ENCODE peak calls at places on chromosomes 6 and 20, in ten cellular contexts. One of them, this sample, is unnamed.

GRCh38 chr6:150069707-150070106 is 786 bp upstream of the ULBP3 start:
- DNase-seq in right cardiac atrium: peak
- DNase-seq in activated CD4-positive, alpha-beta T cell treated with anti-CD3 and anti-CD28 coated beads for 4 hours: no peak
- DNase-seq in AML-193: no peak
- DNase-seq in D721Med: no peak
- DNase-seq in GM20000: no peak
- DNase-seq in NCI-H510A: no peak
- DNase-seq in fibroblast of the conjunctiva: no peak
- DNase-seq in NCI-H2029 treated with DMSO at 0.1 percent for 48 hours: no peak
- DNase-seq in effector CD4-positive, alpha-beta T cell: no peak
- DNase-seq in this sample: no peak

GRCh38 chr6:144064831-144065668 is 30.3 kb downstream of the SF3B5 start:
- DNase-seq in right cardiac atrium: no peak
- DNase-seq in activated CD4-positive, alpha-beta T cell treated with anti-CD3 and anti-CD28 coated beads for 4 hours: peak
- DNase-seq in AML-193: peak
- DNase-seq in D721Med: peak
- DNase-seq in GM20000: peak
- DNase-seq in NCI-H510A: no peak
- DNase-seq in fibroblast of the conjunctiva: no peak
- DNase-seq in NCI-H2029 treated with DMSO at 0.1 percent for 48 hours: no peak
- DNase-seq in effector CD4-positive, alpha-beta T cell: no peak
- DNase-seq in this sample: peak

GRCh38 chr6:10837692-10837996 is 695 bp downstream of the MAK start:
- DNase-seq in right cardiac atrium: no peak
- DNase-seq in activated CD4-positive, alpha-beta T cell treated with anti-CD3 and anti-CD28 coated beads for 4 hours: no peak
- DNase-seq in AML-193: no peak
- DNase-seq in D721Med: no peak
- DNase-seq in GM20000: peak
- DNase-seq in NCI-H510A: no peak
- DNase-seq in fibroblast of the conjunctiva: no peak
- DNase-seq in NCI-H2029 treated with DMSO at 0.1 percent for 48 hours: peak
- DNase-seq in effector CD4-positive, alpha-beta T cell: no peak
- DNase-seq in this sample: no peak

GRCh38 chr20:5844063-5844681 is 94.0 kb downstream of the SHLD1 start:
- DNase-seq in right cardiac atrium: no peak
- DNase-seq in activated CD4-positive, alpha-beta T cell treated with anti-CD3 and anti-CD28 coated beads for 4 hours: peak
- DNase-seq in AML-193: no peak
- DNase-seq in D721Med: no peak
- DNase-seq in GM20000: peak
- DNase-seq in NCI-H510A: peak
- DNase-seq in fibroblast of the conjunctiva: no peak
- DNase-seq in NCI-H2029 treated with DMSO at 0.1 percent for 48 hours: no peak
- DNase-seq in effector CD4-positive, alpha-beta T cell: peak
- DNase-seq in this sample: peak

GRCh38 chr6:14121936-14122344 is 4.4 kb downstream of the CD83 start:
- DNase-seq in right cardiac atrium: no peak
- DNase-seq in activated CD4-positive, alpha-beta T cell treated with anti-CD3 and anti-CD28 coated beads for 4 hours: peak
- DNase-seq in AML-193: peak
- DNase-seq in D721Med: no peak
- DNase-seq in GM20000: peak
- DNase-seq in NCI-H510A: no peak
- DNase-seq in fibroblast of the conjunctiva: no peak
- DNase-seq in NCI-H2029 treated with DMSO at 0.1 percent for 48 hours: no peak
- DNase-seq in effector CD4-positive, alpha-beta T cell: no peak
- DNase-seq in this sample: peak

GRCh38 chr6:30544666-30545272 is 11.5 kb downstream of the GNL1 start:
- DNase-seq in right cardiac atrium: no peak
- DNase-seq in activated CD4-positive, alpha-beta T cell treated with anti-CD3 and anti-CD28 coated beads for 4 hours: peak
- DNase-seq in AML-193: peak
- DNase-seq in D721Med: no peak
- DNase-seq in GM20000: peak
- DNase-seq in NCI-H510A: peak
- DNase-seq in fibroblast of the conjunctiva: peak
- DNase-seq in NCI-H2029 treated with DMSO at 0.1 percent for 48 hours: peak
- DNase-seq in effector CD4-positive, alpha-beta T cell: no peak
- DNase-seq in this sample: peak

GRCh38 chr20:49880724-49881445 is 34.4 kb downstream of the SPATA2 start:
- DNase-seq in right cardiac atrium: no peak
- DNase-seq in activated CD4-positive, alpha-beta T cell treated with anti-CD3 and anti-CD28 coated beads for 4 hours: no peak
- DNase-seq in AML-193: no peak
- DNase-seq in D721Med: no peak
- DNase-seq in GM20000: no peak
- DNase-seq in NCI-H510A: no peak
- DNase-seq in fibroblast of the conjunctiva: no peak
- DNase-seq in NCI-H2029 treated with DMSO at 0.1 percent for 48 hours: no peak
- DNase-seq in effector CD4-positive, alpha-beta T cell: no peak
- DNase-seq in this sample: no peak

GRCh38 chr20:4344660-4345059 is 329.3 kb upstream of the RNF24 start:
- DNase-seq in right cardiac atrium: no peak
- DNase-seq in activated CD4-positive, alpha-beta T cell treated with anti-CD3 and anti-CD28 coated beads for 4 hours: no peak
- DNase-seq in AML-193: no peak
- DNase-seq in D721Med: no peak
- DNase-seq in GM20000: no peak
- DNase-seq in NCI-H510A: no peak
- DNase-seq in fibroblast of the conjunctiva: no peak
- DNase-seq in NCI-H2029 treated with DMSO at 0.1 percent for 48 hours: no peak
- DNase-seq in effector CD4-positive, alpha-beta T cell: no peak
- DNase-seq in this sample: no peak

GRCh38 chr20:46970937-46971630 is 76.4 kb downstream of the EYA2 start:
- DNase-seq in right cardiac atrium: no peak
- DNase-seq in activated CD4-positive, alpha-beta T cell treated with anti-CD3 and anti-CD28 coated beads for 4 hours: no peak
- DNase-seq in AML-193: no peak
- DNase-seq in D721Med: no peak
- DNase-seq in GM20000: no peak
- DNase-seq in NCI-H510A: peak
- DNase-seq in fibroblast of the conjunctiva: peak
- DNase-seq in NCI-H2029 treated with DMSO at 0.1 percent for 48 hours: no peak
- DNase-seq in effector CD4-positive, alpha-beta T cell: no peak
- DNase-seq in this sample: no peak

GRCh38 chr6:43695967-43696291 is 8.3 kb upstream of the MRPS18A start:
- DNase-seq in right cardiac atrium: no peak
- DNase-seq in activated CD4-positive, alpha-beta T cell treated with anti-CD3 and anti-CD28 coated beads for 4 hours: no peak
- DNase-seq in AML-193: no peak
- DNase-seq in D721Med: no peak
- DNase-seq in GM20000: no peak
- DNase-seq in NCI-H510A: no peak
- DNase-seq in fibroblast of the conjunctiva: no peak
- DNase-seq in NCI-H2029 treated with DMSO at 0.1 percent for 48 hours: peak
- DNase-seq in effector CD4-positive, alpha-beta T cell: no peak
- DNase-seq in this sample: no peak

GRCh38 chr20:62812181-62812906 is 4.5 kb upstream of the COL9A3 start:
- DNase-seq in right cardiac atrium: no peak
- DNase-seq in activated CD4-positive, alpha-beta T cell treated with anti-CD3 and anti-CD28 coated beads for 4 hours: no peak
- DNase-seq in AML-193: no peak
- DNase-seq in D721Med: no peak
- DNase-seq in GM20000: no peak
- DNase-seq in NCI-H510A: no peak
- DNase-seq in fibroblast of the conjunctiva: no peak
- DNase-seq in NCI-H2029 treated with DMSO at 0.1 percent for 48 hours: no peak
- DNase-seq in effector CD4-positive, alpha-beta T cell: no peak
- DNase-seq in this sample: no peak

GRCh38 chr20:5888051-5888450 is 62.3 kb downstream of the TRMT6 start:
- DNase-seq in right cardiac atrium: no peak
- DNase-seq in activated CD4-positive, alpha-beta T cell treated with anti-CD3 and anti-CD28 coated beads for 4 hours: no peak
- DNase-seq in AML-193: peak
- DNase-seq in D721Med: no peak
- DNase-seq in GM20000: no peak
- DNase-seq in NCI-H510A: no peak
- DNase-seq in fibroblast of the conjunctiva: no peak
- DNase-seq in NCI-H2029 treated with DMSO at 0.1 percent for 48 hours: no peak
- DNase-seq in effector CD4-positive, alpha-beta T cell: no peak
- DNase-seq in this sample: no peak

GRCh38 chr6:143594647-143595046 is 83.1 kb upstream of the PHACTR2 start:
- DNase-seq in right cardiac atrium: no peak
- DNase-seq in activated CD4-positive, alpha-beta T cell treated with anti-CD3 and anti-CD28 coated beads for 4 hours: no peak
- DNase-seq in AML-193: no peak
- DNase-seq in D721Med: no peak
- DNase-seq in GM20000: no peak
- DNase-seq in NCI-H510A: no peak
- DNase-seq in fibroblast of the conjunctiva: no peak
- DNase-seq in NCI-H2029 treated with DMSO at 0.1 percent for 48 hours: no peak
- DNase-seq in effector CD4-positive, alpha-beta T cell: peak
- DNase-seq in this sample: peak

GRCh38 chr20:53945478-53945877 is 124.9 kb downstream of the BCAS1 start:
- DNase-seq in right cardiac atrium: no peak
- DNase-seq in activated CD4-positive, alpha-beta T cell treated with anti-CD3 and anti-CD28 coated beads for 4 hours: no peak
- DNase-seq in AML-193: no peak
- DNase-seq in D721Med: no peak
- DNase-seq in GM20000: no peak
- DNase-seq in NCI-H510A: no peak
- DNase-seq in fibroblast of the conjunctiva: no peak
- DNase-seq in NCI-H2029 treated with DMSO at 0.1 percent for 48 hours: no peak
- DNase-seq in effector CD4-positive, alpha-beta T cell: no peak
- DNase-seq in this sample: no peak

GRCh38 chr6:142374965-142375733 is 73.3 kb downstream of the ADGRG6 start:
- DNase-seq in right cardiac atrium: no peak
- DNase-seq in activated CD4-positive, alpha-beta T cell treated with anti-CD3 and anti-CD28 coated beads for 4 hours: no peak
- DNase-seq in AML-193: no peak
- DNase-seq in D721Med: no peak
- DNase-seq in GM20000: no peak
- DNase-seq in NCI-H510A: no peak
- DNase-seq in fibroblast of the conjunctiva: no peak
- DNase-seq in NCI-H2029 treated with DMSO at 0.1 percent for 48 hours: no peak
- DNase-seq in effector CD4-positive, alpha-beta T cell: no peak
- DNase-seq in this sample: no peak

GRCh38 chr6:117591405-117591804 is 10.9 kb downstream of the GOPC start:
- DNase-seq in right cardiac atrium: no peak
- DNase-seq in activated CD4-positive, alpha-beta T cell treated with anti-CD3 and anti-CD28 coated beads for 4 hours: no peak
- DNase-seq in AML-193: no peak
- DNase-seq in D721Med: no peak
- DNase-seq in GM20000: no peak
- DNase-seq in NCI-H510A: no peak
- DNase-seq in fibroblast of the conjunctiva: no peak
- DNase-seq in NCI-H2029 treated with DMSO at 0.1 percent for 48 hours: no peak
- DNase-seq in effector CD4-positive, alpha-beta T cell: no peak
- DNase-seq in this sample: no peak

GRCh38 chr6:30990422-30991086 is 7.0 kb downstream of the MUC21 start:
- DNase-seq in right cardiac atrium: no peak
- DNase-seq in activated CD4-positive, alpha-beta T cell treated with anti-CD3 and anti-CD28 coated beads for 4 hours: peak
- DNase-seq in AML-193: no peak
- DNase-seq in D721Med: no peak
- DNase-seq in GM20000: no peak
- DNase-seq in NCI-H510A: no peak
- DNase-seq in fibroblast of the conjunctiva: no peak
- DNase-seq in NCI-H2029 treated with DMSO at 0.1 percent for 48 hours: no peak
- DNase-seq in effector CD4-positive, alpha-beta T cell: no peak
- DNase-seq in this sample: peak

GRCh38 chr6:134123666-134124208 is 71.3 kb upstream of the SLC2A12 start:
- DNase-seq in right cardiac atrium: no peak
- DNase-seq in activated CD4-positive, alpha-beta T cell treated with anti-CD3 and anti-CD28 coated beads for 4 hours: peak
- DNase-seq in AML-193: peak
- DNase-seq in D721Med: no peak
- DNase-seq in GM20000: peak
- DNase-seq in NCI-H510A: peak
- DNase-seq in fibroblast of the conjunctiva: peak
- DNase-seq in NCI-H2029 treated with DMSO at 0.1 percent for 48 hours: no peak
- DNase-seq in effector CD4-positive, alpha-beta T cell: peak
- DNase-seq in this sample: peak

GRCh38 chr6:128036808-128037570 is 136.1 kb upstream of the THEMIS start:
- DNase-seq in right cardiac atrium: no peak
- DNase-seq in activated CD4-positive, alpha-beta T cell treated with anti-CD3 and anti-CD28 coated beads for 4 hours: no peak
- DNase-seq in AML-193: no peak
- DNase-seq in D721Med: no peak
- DNase-seq in GM20000: no peak
- DNase-seq in NCI-H510A: no peak
- DNase-seq in fibroblast of the conjunctiva: no peak
- DNase-seq in NCI-H2029 treated with DMSO at 0.1 percent for 48 hours: no peak
- DNase-seq in effector CD4-positive, alpha-beta T cell: no peak
- DNase-seq in this sample: no peak

GRCh38 chr6:115932481-115932880 is 128.2 kb downstream of the FRK start:
- DNase-seq in right cardiac atrium: no peak
- DNase-seq in activated CD4-positive, alpha-beta T cell treated with anti-CD3 and anti-CD28 coated beads for 4 hours: no peak
- DNase-seq in AML-193: no peak
- DNase-seq in D721Med: no peak
- DNase-seq in GM20000: no peak
- DNase-seq in NCI-H510A: no peak
- DNase-seq in fibroblast of the conjunctiva: peak
- DNase-seq in NCI-H2029 treated with DMSO at 0.1 percent for 48 hours: no peak
- DNase-seq in effector CD4-positive, alpha-beta T cell: no peak
- DNase-seq in this sample: no peak

GRCh38 chr6:40626886-40627285 is 39.7 kb upstream of the LRFN2 start:
- DNase-seq in right cardiac atrium: no peak
- DNase-seq in activated CD4-positive, alpha-beta T cell treated with anti-CD3 and anti-CD28 coated beads for 4 hours: no peak
- DNase-seq in AML-193: no peak
- DNase-seq in D721Med: no peak
- DNase-seq in GM20000: no peak
- DNase-seq in NCI-H510A: no peak
- DNase-seq in fibroblast of the conjunctiva: no peak
- DNase-seq in NCI-H2029 treated with DMSO at 0.1 percent for 48 hours: no peak
- DNase-seq in effector CD4-positive, alpha-beta T cell: no peak
- DNase-seq in this sample: no peak

GRCh38 chr20:49785851-49786174 is 26.8 kb upstream of the SLC9A8 start:
- DNase-seq in right cardiac atrium: no peak
- DNase-seq in activated CD4-positive, alpha-beta T cell treated with anti-CD3 and anti-CD28 coated beads for 4 hours: no peak
- DNase-seq in AML-193: peak
- DNase-seq in D721Med: no peak
- DNase-seq in GM20000: peak
- DNase-seq in NCI-H510A: no peak
- DNase-seq in fibroblast of the conjunctiva: no peak
- DNase-seq in NCI-H2029 treated with DMSO at 0.1 percent for 48 hours: no peak
- DNase-seq in effector CD4-positive, alpha-beta T cell: no peak
- DNase-seq in this sample: no peak

GRCh38 chr6:27957526-27957925 is 485 bp downstream of the OR2B6 start:
- DNase-seq in right cardiac atrium: no peak
- DNase-seq in activated CD4-positive, alpha-beta T cell treated with anti-CD3 and anti-CD28 coated beads for 4 hours: no peak
- DNase-seq in AML-193: no peak
- DNase-seq in D721Med: no peak
- DNase-seq in GM20000: no peak
- DNase-seq in NCI-H510A: no peak
- DNase-seq in fibroblast of the conjunctiva: no peak
- DNase-seq in NCI-H2029 treated with DMSO at 0.1 percent for 48 hours: no peak
- DNase-seq in effector CD4-positive, alpha-beta T cell: no peak
- DNase-seq in this sample: no peak

GRCh38 chr6:49409951-49410542 is 53.0 kb downstream of the MMUT start:
- DNase-seq in right cardiac atrium: peak
- DNase-seq in activated CD4-positive, alpha-beta T cell treated with anti-CD3 and anti-CD28 coated beads for 4 hours: peak
- DNase-seq in AML-193: peak
- DNase-seq in D721Med: no peak
- DNase-seq in GM20000: peak
- DNase-seq in NCI-H510A: peak
- DNase-seq in fibroblast of the conjunctiva: peak
- DNase-seq in NCI-H2029 treated with DMSO at 0.1 percent for 48 hours: peak
- DNase-seq in effector CD4-positive, alpha-beta T cell: peak
- DNase-seq in this sample: peak

GRCh38 chr6:170063851-170064617 is 226.8 kb downstream of the DLL1 start:
- DNase-seq in right cardiac atrium: no peak
- DNase-seq in activated CD4-positive, alpha-beta T cell treated with anti-CD3 and anti-CD28 coated beads for 4 hours: no peak
- DNase-seq in AML-193: no peak
- DNase-seq in D721Med: no peak
- DNase-seq in GM20000: no peak
- DNase-seq in NCI-H510A: no peak
- DNase-seq in fibroblast of the conjunctiva: no peak
- DNase-seq in NCI-H2029 treated with DMSO at 0.1 percent for 48 hours: no peak
- DNase-seq in effector CD4-positive, alpha-beta T cell: no peak
- DNase-seq in this sample: no peak

This sample was measured in stimulated activated CD4-positive, alpha-beta T cell treated with anti-CD3 and anti-CD28 coated beads, Interleukin-4, amount 100 ng/mL, for 24 hours.